ENCODE peak calls at places on chromosomes 12 and 14, in five cellular contexts. A, U, H, V and R are unnamed samples.

GRCh38 chr12:118061011-118061875 is at the start of gene WSB2:
- DNase-seq in A (peak; percentile 93), U (peak; percentile 56), H (peak; percentile 88), V (peak; percentile 63), R (peak; percentile 56)

GRCh38 chr12:121217761-121218160 is 7.8 kb downstream of the P2RX4 start:
- DNase-seq in A (no peak), U (no peak), H (no peak), V (no peak), R (no peak)

GRCh38 chr12:131275824-131276223 is 322.1 kb downstream of the ADGRD1 start:
- DNase-seq in A (no peak), U (no peak), H (no peak), V (no peak), R (no peak)

GRCh38 chr14:68689426-68689825 is 103.4 kb downstream of the ZFP36L1 start:
- DNase-seq in A (no peak), U (no peak), H (no peak), V (no peak), R (no peak)

GRCh38 chr14:80955434-80955939 is at the start of gene TSHR:
- DNase-seq in A (peak; percentile 41), U (no peak), H (no peak), V (no peak), R (no peak)

GRCh38 chr14:50062438-50063039 is 53.8 kb downstream of the VCPKMT start:
- DNase-seq in A (no peak), U (peak; percentile 79), H (no peak), V (no peak), R (peak; percentile 62)

GRCh38 chr12:53486730-53487487 is 12.3 kb downstream of the MAP3K12 start:
- DNase-seq in A (no peak), U (no peak), H (no peak), V (no peak), R (no peak)

GRCh38 chr12:51788876-51789275 is 59.6 kb downstream of the FIGNL2 start:
- DNase-seq in A (no peak), U (peak; percentile 30), H (no peak), V (no peak), R (peak; percentile 14)

GRCh38 chr12:121538699-121539061 is 42.1 kb downstream of the KDM2B start:
- DNase-seq in A (no peak), U (no peak), H (no peak), V (peak; percentile 28), R (peak; percentile 24)

GRCh38 chr12:22880810-22881209 is 255.8 kb downstream of the ETNK1 start:
- DNase-seq in A (no peak), U (no peak), H (no peak), V (no peak), R (no peak)

GRCh38 chr12:47814539-47815170 is 5.0 kb downstream of the HDAC7 start:
- DNase-seq in A (peak; percentile 47), U (no peak), H (no peak), V (no peak), R (no peak)

GRCh38 chr12:40988831-40989230 is 199.3 kb upstream of the PDZRN4 start:
- DNase-seq in A (no peak), U (no peak), H (no peak), V (no peak), R (no peak)

GRCh38 chr14:63473194-63473788 is 69.9 kb downstream of the PPP2R5E start:
- DNase-seq in A (no peak), U (no peak), H (no peak), V (no peak), R (peak; percentile 33)

GRCh38 chr14:99721792-99722516 is 37.9 kb downstream of the CYP46A1 start:
- DNase-seq in A (no peak), U (no peak), H (no peak), V (no peak), R (no peak)

GRCh38 chr12:57149309-57149900 is 2.0 kb upstream of the LRP1-AS start:
- DNase-seq in A (peak; percentile 91), U (peak; percentile 82), H (peak; percentile 82), V (no peak), R (peak; percentile 94)

GRCh38 chr14:100896369-100897060 is 7.0 kb downstream of the RTL1 start:
- DNase-seq in A (no peak), U (no peak), H (no peak), V (no peak), R (no peak)

GRCh38 chr14:62179367-62180018 is 417.3 kb downstream of the SNAPC1 start:
- DNase-seq in A (no peak), U (peak; percentile 92), H (peak; percentile 46), V (peak; percentile 76), R (peak; percentile 95)

GRCh38 chr14:90388437-90388836 is 8.4 kb upstream of the CALM1 start:
- DNase-seq in A (no peak), U (peak; percentile 85), H (no peak), V (no peak), R (peak; percentile 80)

GRCh38 chr14:68501171-68501570 is 291.7 kb downstream of the ZFP36L1 start:
- DNase-seq in A (no peak), U (no peak), H (no peak), V (no peak), R (no peak)

GRCh38 chr12:49230176-49230575 is 34.7 kb upstream of the TUBA1C start:
- DNase-seq in A (no peak), U (no peak), H (no peak), V (peak; percentile 22), R (no peak)

GRCh38 chr12:21773263-21773741 is 1.2 kb downstream of the KCNJ8 start:
- DNase-seq in A (peak; percentile 79), U (peak; percentile 34), H (peak; percentile 59), V (no peak), R (peak; percentile 41)

GRCh38 chr12:1305063-1305434 is 289.3 kb downstream of the FBXL14 start:
- DNase-seq in A (peak; percentile 21), U (no peak), H (no peak), V (no peak), R (peak; percentile 59)

GRCh38 chr12:40010899-40011774 is 94.7 kb downstream of the SLC2A13 start:
- DNase-seq in A (no peak), U (peak; percentile 89), H (peak; percentile 42), V (peak; percentile 65), R (peak; percentile 86)

GRCh38 chr14:21711360-21711961 is 37.8 kb upstream of the OR4E1 start:
- DNase-seq in A (no peak), U (peak; percentile 76), H (no peak), V (peak; percentile 39), R (peak; percentile 48)

GRCh38 chr12:76688627-76689026 is 75.3 kb upstream of the ZDHHC17 start:
- DNase-seq in A (no peak), U (peak; percentile 42), H (no peak), V (no peak), R (no peak)

GRCh38 chr12:34294671-34295365 is 272.5 kb downstream of the ALG10 start:
- DNase-seq in A (peak; percentile 47), U (no peak), H (peak; percentile 5), V (no peak), R (no peak)

GRCh38 chr12:5588231-5588995 is 156.5 kb downstream of the NTF3 start:
- DNase-seq in A (no peak), U (no peak), H (no peak), V (no peak), R (no peak)

GRCh38 chr12:131138638-131139362 is 185.1 kb downstream of the ADGRD1 start:
- DNase-seq in A (no peak), U (no peak), H (no peak), V (no peak), R (no peak)

GRCh38 chr12:109589691-109590245 is 16.2 kb downstream of the MVK start:
- DNase-seq in A (no peak), U (no peak), H (no peak), V (no peak), R (no peak)

GRCh38 chr12:15982471-15982870 is 71.3 kb downstream of the DERA start:
- DNase-seq in A (no peak), U (peak; percentile 82), H (no peak), V (peak; percentile 12), R (peak; percentile 75)

GRCh38 chr12:48092606-48093005 is 13.3 kb downstream of the SENP1 start:
- DNase-seq in A (no peak), U (peak; percentile 48), H (no peak), V (no peak), R (peak; percentile 65)

GRCh38 chr14:57391609-57392195 is 1.3 kb downstream of the NAA30 start:
- DNase-seq in A (no peak), U (no peak), H (no peak), V (peak; percentile 46), R (peak; percentile 26)

GRCh38 chr12:108605690-108606406 is 8.0 kb upstream of the TMEM119 start:
- DNase-seq in A (no peak), U (no peak), H (no peak), V (no peak), R (no peak)

GRCh38 chr12:52865090-52865944 is 16.5 kb upstream of the KRT78 start:
- DNase-seq in A (peak; percentile 80), U (peak; percentile 77), H (peak; percentile 68), V (peak; percentile 38), R (peak; percentile 76)